ENCODE peak calls at places on chromosomes 3 and 15, in ten cellular contexts. One of them, this sample, is unnamed.

GRCh38 chr3:14278799-14279705 is 100.4 kb downstream of the LSM3 start:
- DNase-seq in AG08395: no peak
- DNase-seq in psoas muscle: no peak
- DNase-seq in cardiac muscle cell: no peak
- DNase-seq in CD8-positive, alpha-beta T cell: no peak
- DNase-seq in NCI-H510A: no peak
- DNase-seq in lung microvascular endothelial cell: no peak
- DNase-seq in NCI-H2081: no peak
- DNase-seq in GM12865: no peak
- DNase-seq in iPS-NIHi11: peak; percentile 54
- DNase-seq in this sample: no peak

GRCh38 chr3:87563712-87564111 is 287.3 kb upstream of the POU1F1 start:
- DNase-seq in NCI-H510A: no peak
- DNase-seq in GM12865: no peak
- DNase-seq in psoas muscle: no peak
- DNase-seq in NCI-H2081: no peak
- DNase-seq in AG08395: no peak
- DNase-seq in lung microvascular endothelial cell: no peak
- DNase-seq in CD8-positive, alpha-beta T cell: no peak
- DNase-seq in iPS-NIHi11: no peak
- DNase-seq in cardiac muscle cell: no peak
- DNase-seq in this sample: no peak

GRCh38 chr3:48820626-48821324 is 26.9 kb downstream of the PRKAR2A start:
- DNase-seq in CD8-positive, alpha-beta T cell: no peak
- DNase-seq in iPS-NIHi11: no peak
- DNase-seq in cardiac muscle cell: peak; percentile 85
- DNase-seq in psoas muscle: no peak
- DNase-seq in lung microvascular endothelial cell: peak; percentile 74
- DNase-seq in NCI-H510A: no peak
- DNase-seq in AG08395: peak; percentile 38
- DNase-seq in NCI-H2081: no peak
- DNase-seq in GM12865: no peak
- DNase-seq in this sample: no peak

GRCh38 chr3:42581400-42581708 is 413 bp downstream of the SEC22C start:
- DNase-seq in CD8-positive, alpha-beta T cell: no peak
- DNase-seq in NCI-H510A: no peak
- DNase-seq in NCI-H2081: no peak
- DNase-seq in iPS-NIHi11: no peak
- DNase-seq in cardiac muscle cell: no peak
- DNase-seq in GM12865: no peak
- DNase-seq in psoas muscle: no peak
- DNase-seq in AG08395: no peak
- DNase-seq in lung microvascular endothelial cell: no peak
- DNase-seq in this sample: no peak

GRCh38 chr15:70584838-70585706 is 178.3 kb downstream of the UACA start:
- DNase-seq in CD8-positive, alpha-beta T cell: peak; percentile 28
- DNase-seq in lung microvascular endothelial cell: peak; percentile 14
- DNase-seq in AG08395: peak; percentile 48
- DNase-seq in iPS-NIHi11: peak; percentile 96
- DNase-seq in NCI-H510A: no peak
- DNase-seq in GM12865: no peak
- DNase-seq in cardiac muscle cell: no peak
- DNase-seq in NCI-H2081: no peak
- DNase-seq in psoas muscle: peak; percentile 18
- DNase-seq in this sample: no peak

GRCh38 chr3:190533511-190534282 is 19.8 kb downstream of the IL1RAP start:
- DNase-seq in cardiac muscle cell: peak; percentile 97
- DNase-seq in GM12865: no peak
- DNase-seq in lung microvascular endothelial cell: no peak
- DNase-seq in iPS-NIHi11: peak; percentile 17
- DNase-seq in psoas muscle: peak; percentile 77
- DNase-seq in CD8-positive, alpha-beta T cell: no peak
- DNase-seq in NCI-H2081: no peak
- DNase-seq in NCI-H510A: no peak
- DNase-seq in AG08395: peak; percentile 97
- DNase-seq in this sample: peak; percentile 74

GRCh38 chr15:82810061-82810862 is 834 bp downstream of the WHAMM start:
- DNase-seq in iPS-NIHi11: peak; percentile 47
- DNase-seq in NCI-H2081: peak; percentile 64
- DNase-seq in cardiac muscle cell: peak; percentile 77
- DNase-seq in CD8-positive, alpha-beta T cell: peak; percentile 15
- DNase-seq in AG08395: no peak
- DNase-seq in lung microvascular endothelial cell: peak; percentile 69
- DNase-seq in NCI-H510A: no peak
- DNase-seq in GM12865: peak; percentile 51
- DNase-seq in psoas muscle: no peak
- DNase-seq in this sample: peak; percentile 42

GRCh38 chr3:125143982-125144652 is 68.4 kb downstream of the SLC12A8 start:
- DNase-seq in lung microvascular endothelial cell: no peak
- DNase-seq in GM12865: no peak
- DNase-seq in cardiac muscle cell: peak; percentile 87
- DNase-seq in CD8-positive, alpha-beta T cell: no peak
- DNase-seq in iPS-NIHi11: no peak
- DNase-seq in AG08395: peak; percentile 39
- DNase-seq in NCI-H2081: no peak
- DNase-seq in psoas muscle: no peak
- DNase-seq in NCI-H510A: no peak
- DNase-seq in this sample: peak; percentile 69

GRCh38 chr15:72935521-72935920 is 116.7 kb upstream of the NEO1 start:
- DNase-seq in psoas muscle: no peak
- DNase-seq in CD8-positive, alpha-beta T cell: no peak
- DNase-seq in lung microvascular endothelial cell: no peak
- DNase-seq in AG08395: no peak
- DNase-seq in NCI-H510A: no peak
- DNase-seq in iPS-NIHi11: no peak
- DNase-seq in cardiac muscle cell: no peak
- DNase-seq in NCI-H2081: no peak
- DNase-seq in GM12865: no peak
- DNase-seq in this sample: no peak

GRCh38 chr3:196215493-196215892 is 841 bp upstream of the SLC51A start:
- DNase-seq in cardiac muscle cell: no peak
- DNase-seq in psoas muscle: no peak
- DNase-seq in iPS-NIHi11: no peak
- DNase-seq in GM12865: no peak
- DNase-seq in NCI-H510A: no peak
- DNase-seq in lung microvascular endothelial cell: no peak
- DNase-seq in CD8-positive, alpha-beta T cell: no peak
- DNase-seq in NCI-H2081: no peak
- DNase-seq in AG08395: no peak
- DNase-seq in this sample: no peak

GRCh38 chr3:45021524-45021923 is 4.6 kb upstream of the CLEC3B start:
- DNase-seq in iPS-NIHi11: no peak
- DNase-seq in GM12865: no peak
- DNase-seq in lung microvascular endothelial cell: no peak
- DNase-seq in NCI-H2081: no peak
- DNase-seq in NCI-H510A: no peak
- DNase-seq in AG08395: no peak
- DNase-seq in cardiac muscle cell: peak; percentile 26
- DNase-seq in CD8-positive, alpha-beta T cell: no peak
- DNase-seq in psoas muscle: peak; percentile 52
- DNase-seq in this sample: peak; percentile 62

GRCh38 chr15:82548700-82549099 is 8.4 kb upstream of the RPS17 start:
- DNase-seq in psoas muscle: no peak
- DNase-seq in NCI-H510A: no peak
- DNase-seq in GM12865: peak; percentile 40
- DNase-seq in iPS-NIHi11: no peak
- DNase-seq in CD8-positive, alpha-beta T cell: no peak
- DNase-seq in lung microvascular endothelial cell: no peak
- DNase-seq in NCI-H2081: no peak
- DNase-seq in AG08395: no peak
- DNase-seq in cardiac muscle cell: no peak
- DNase-seq in this sample: no peak

GRCh38 chr3:10932596-10932995 is 60.0 kb upstream of the SLC6A1 start:
- DNase-seq in iPS-NIHi11: no peak
- DNase-seq in NCI-H510A: no peak
- DNase-seq in psoas muscle: no peak
- DNase-seq in cardiac muscle cell: no peak
- DNase-seq in CD8-positive, alpha-beta T cell: no peak
- DNase-seq in AG08395: no peak
- DNase-seq in lung microvascular endothelial cell: no peak
- DNase-seq in GM12865: no peak
- DNase-seq in NCI-H2081: no peak
- DNase-seq in this sample: no peak

GRCh38 chr3:197333901-197334639 is 35.7 kb upstream of the DLG1 start:
- DNase-seq in iPS-NIHi11: no peak
- DNase-seq in lung microvascular endothelial cell: no peak
- DNase-seq in NCI-H2081: no peak
- DNase-seq in NCI-H510A: no peak
- DNase-seq in CD8-positive, alpha-beta T cell: no peak
- DNase-seq in AG08395: no peak
- DNase-seq in GM12865: no peak
- DNase-seq in psoas muscle: no peak
- DNase-seq in cardiac muscle cell: no peak
- DNase-seq in this sample: no peak

GRCh38 chr15:94335616-94336015 is 104.3 kb downstream of the MCTP2 start:
- DNase-seq in lung microvascular endothelial cell: no peak
- DNase-seq in GM12865: no peak
- DNase-seq in psoas muscle: no peak
- DNase-seq in NCI-H510A: no peak
- DNase-seq in iPS-NIHi11: no peak
- DNase-seq in NCI-H2081: no peak
- DNase-seq in cardiac muscle cell: no peak
- DNase-seq in CD8-positive, alpha-beta T cell: no peak
- DNase-seq in AG08395: peak; percentile 45
- DNase-seq in this sample: no peak

GRCh38 chr3:42031808-42032475 is 59.2 kb upstream of the TRAK1 start:
- DNase-seq in iPS-NIHi11: peak; percentile 21
- DNase-seq in cardiac muscle cell: peak; percentile 45
- DNase-seq in psoas muscle: no peak
- DNase-seq in GM12865: no peak
- DNase-seq in NCI-H510A: no peak
- DNase-seq in AG08395: no peak
- DNase-seq in CD8-positive, alpha-beta T cell: no peak
- DNase-seq in NCI-H2081: no peak
- DNase-seq in lung microvascular endothelial cell: peak; percentile 27
- DNase-seq in this sample: peak; percentile 45

This sample was measured in ovary.